ENCODE peak calls at places on chromosomes 12 and 14, in seven cellular contexts. One of them, this sample, is unnamed.

GRCh38 chr12:25682421-25682820 is 129.3 kb upstream of the LMNTD1 start:
- DNase-seq in activated T-cell treated with anti-CD3 and anti-CD28 coated beads for 1 hour: no peak
- DNase-seq in activated CD8-positive, alpha-beta memory T cell treated with anti-CD3 and anti-CD28 coated beads for 1 hour: no peak
- DNase-seq in substantia nigra: no peak
- DNase-seq in stimulated activated CD4-positive, alpha-beta T cell treated with anti-CD3 and anti-CD28 coated beads, Interleukin-12 subunit alpha, Interleukin-12 subunit beta, amount 100 ng/mL, for 24 hours: no peak
- DNase-seq in NCI-H1436: no peak
- DNase-seq in NCI-H1694: no peak
- DNase-seq in this sample: no peak

GRCh38 chr14:73888460-73888725 is 1.7 kb downstream of the ZNF410 start:
- DNase-seq in activated CD8-positive, alpha-beta memory T cell treated with anti-CD3 and anti-CD28 coated beads for 1 hour: no peak
- DNase-seq in substantia nigra: no peak
- DNase-seq in activated T-cell treated with anti-CD3 and anti-CD28 coated beads for 1 hour: no peak
- DNase-seq in stimulated activated CD4-positive, alpha-beta T cell treated with anti-CD3 and anti-CD28 coated beads, Interleukin-12 subunit alpha, Interleukin-12 subunit beta, amount 100 ng/mL, for 24 hours: no peak
- DNase-seq in NCI-H1694: no peak
- DNase-seq in NCI-H1436: no peak
- DNase-seq in this sample: no peak

GRCh38 chr12:101876861-101877815 is at the start of gene DRAM1:
- DNase-seq in activated T-cell treated with anti-CD3 and anti-CD28 coated beads for 1 hour: peak; percentile 55
- DNase-seq in NCI-H1436: peak; percentile 57
- DNase-seq in substantia nigra: peak; percentile 58
- DNase-seq in activated CD8-positive, alpha-beta memory T cell treated with anti-CD3 and anti-CD28 coated beads for 1 hour: peak; percentile 55
- DNase-seq in NCI-H1694: no peak
- DNase-seq in stimulated activated CD4-positive, alpha-beta T cell treated with anti-CD3 and anti-CD28 coated beads, Interleukin-12 subunit alpha, Interleukin-12 subunit beta, amount 100 ng/mL, for 24 hours: peak; percentile 25
- DNase-seq in this sample: peak; percentile 33

GRCh38 chr12:30044206-30044605 is 260.5 kb upstream of the TMTC1 start:
- DNase-seq in stimulated activated CD4-positive, alpha-beta T cell treated with anti-CD3 and anti-CD28 coated beads, Interleukin-12 subunit alpha, Interleukin-12 subunit beta, amount 100 ng/mL, for 24 hours: no peak
- DNase-seq in activated T-cell treated with anti-CD3 and anti-CD28 coated beads for 1 hour: no peak
- DNase-seq in activated CD8-positive, alpha-beta memory T cell treated with anti-CD3 and anti-CD28 coated beads for 1 hour: no peak
- DNase-seq in substantia nigra: no peak
- DNase-seq in NCI-H1694: no peak
- DNase-seq in NCI-H1436: no peak
- DNase-seq in this sample: no peak

GRCh38 chr14:89351364-89351957 is 65.6 kb downstream of the FOXN3 start:
- DNase-seq in stimulated activated CD4-positive, alpha-beta T cell treated with anti-CD3 and anti-CD28 coated beads, Interleukin-12 subunit alpha, Interleukin-12 subunit beta, amount 100 ng/mL, for 24 hours: no peak
- DNase-seq in activated CD8-positive, alpha-beta memory T cell treated with anti-CD3 and anti-CD28 coated beads for 1 hour: no peak
- DNase-seq in NCI-H1694: no peak
- DNase-seq in NCI-H1436: no peak
- DNase-seq in activated T-cell treated with anti-CD3 and anti-CD28 coated beads for 1 hour: no peak
- DNase-seq in substantia nigra: no peak
- DNase-seq in this sample: no peak

GRCh38 chr12:32448581-32448980 is 49.2 kb downstream of the FGD4 start:
- DNase-seq in stimulated activated CD4-positive, alpha-beta T cell treated with anti-CD3 and anti-CD28 coated beads, Interleukin-12 subunit alpha, Interleukin-12 subunit beta, amount 100 ng/mL, for 24 hours: no peak
- DNase-seq in NCI-H1694: no peak
- DNase-seq in substantia nigra: no peak
- DNase-seq in activated CD8-positive, alpha-beta memory T cell treated with anti-CD3 and anti-CD28 coated beads for 1 hour: no peak
- DNase-seq in activated T-cell treated with anti-CD3 and anti-CD28 coated beads for 1 hour: no peak
- DNase-seq in NCI-H1436: no peak
- DNase-seq in this sample: no peak

GRCh38 chr12:93908846-93909592 is 231.8 kb downstream of the CRADD start:
- DNase-seq in NCI-H1694: no peak
- DNase-seq in activated CD8-positive, alpha-beta memory T cell treated with anti-CD3 and anti-CD28 coated beads for 1 hour: no peak
- DNase-seq in NCI-H1436: peak; percentile 22
- DNase-seq in stimulated activated CD4-positive, alpha-beta T cell treated with anti-CD3 and anti-CD28 coated beads, Interleukin-12 subunit alpha, Interleukin-12 subunit beta, amount 100 ng/mL, for 24 hours: no peak
- DNase-seq in activated T-cell treated with anti-CD3 and anti-CD28 coated beads for 1 hour: no peak
- DNase-seq in substantia nigra: no peak
- DNase-seq in this sample: peak; percentile 83

GRCh38 chr12:91326043-91327027 is 143.7 kb upstream of the DCN start:
- DNase-seq in substantia nigra: peak; percentile 5
- DNase-seq in NCI-H1436: peak; percentile 20
- DNase-seq in stimulated activated CD4-positive, alpha-beta T cell treated with anti-CD3 and anti-CD28 coated beads, Interleukin-12 subunit alpha, Interleukin-12 subunit beta, amount 100 ng/mL, for 24 hours: peak; percentile 2
- DNase-seq in NCI-H1694: peak; percentile 51
- DNase-seq in activated T-cell treated with anti-CD3 and anti-CD28 coated beads for 1 hour: peak; percentile 12
- DNase-seq in activated CD8-positive, alpha-beta memory T cell treated with anti-CD3 and anti-CD28 coated beads for 1 hour: no peak
- DNase-seq in this sample: peak; percentile 63

GRCh38 chr14:20454359-20454644 is 310 bp downstream of the OSGEP start:
- DNase-seq in substantia nigra: peak; percentile 63
- DNase-seq in NCI-H1694: peak; percentile 91
- DNase-seq in NCI-H1436: peak; percentile 85
- DNase-seq in stimulated activated CD4-positive, alpha-beta T cell treated with anti-CD3 and anti-CD28 coated beads, Interleukin-12 subunit alpha, Interleukin-12 subunit beta, amount 100 ng/mL, for 24 hours: no peak
- DNase-seq in activated CD8-positive, alpha-beta memory T cell treated with anti-CD3 and anti-CD28 coated beads for 1 hour: no peak
- DNase-seq in activated T-cell treated with anti-CD3 and anti-CD28 coated beads for 1 hour: no peak
- DNase-seq in this sample: no peak

GRCh38 chr12:94109154-94109553 is 39.2 kb upstream of the PLXNC1 start:
- DNase-seq in substantia nigra: no peak
- DNase-seq in NCI-H1436: no peak
- DNase-seq in activated CD8-positive, alpha-beta memory T cell treated with anti-CD3 and anti-CD28 coated beads for 1 hour: no peak
- DNase-seq in NCI-H1694: no peak
- DNase-seq in stimulated activated CD4-positive, alpha-beta T cell treated with anti-CD3 and anti-CD28 coated beads, Interleukin-12 subunit alpha, Interleukin-12 subunit beta, amount 100 ng/mL, for 24 hours: peak; percentile 24
- DNase-seq in activated T-cell treated with anti-CD3 and anti-CD28 coated beads for 1 hour: no peak
- DNase-seq in this sample: no peak

GRCh38 chr12:92074889-92075288 is 70.8 kb downstream of the BTG1 start:
- DNase-seq in substantia nigra: no peak
- DNase-seq in NCI-H1694: no peak
- DNase-seq in activated T-cell treated with anti-CD3 and anti-CD28 coated beads for 1 hour: no peak
- DNase-seq in NCI-H1436: no peak
- DNase-seq in stimulated activated CD4-positive, alpha-beta T cell treated with anti-CD3 and anti-CD28 coated beads, Interleukin-12 subunit alpha, Interleukin-12 subunit beta, amount 100 ng/mL, for 24 hours: no peak
- DNase-seq in activated CD8-positive, alpha-beta memory T cell treated with anti-CD3 and anti-CD28 coated beads for 1 hour: no peak
- DNase-seq in this sample: peak; percentile 83

This sample was measured in cerebellar cortex.